ENCODE peak calls at places on chromosomes 5 and 9, in nine cellular contexts. N is neural crest cell; M is T1000; E is stimulated activated CD8-positive, alpha-beta memory T cell treated with anti-CD3 and anti-CD28 coated beads, Interleukin-15, amount 100 ng/mL, for 48 hours; G is body of pancreas; W is activated CD4-positive, CD25-positive, alpha-beta regulatory T cell treated with anti-CD3 and anti-CD28 coated beads, Interleukin-2, amount 50 U/mL, for 72 hours; Z is EL; S is GM23248; U is GM13977. B is an unnamed sample.

GRCh38 chr5:124700333-124700732 is 46.1 kb downstream of the ZNF608 start:
- DNase-seq in W (no peak), G (no peak), N (no peak), Z (no peak), U (no peak), M (no peak), E (no peak), S (no peak), B (no peak)

GRCh38 chr5:92749943-92750342 is 831.1 kb downstream of the NR2F1-AS1 start:
- DNase-seq in S (peak), W (no peak), U (no peak), M (no peak), E (no peak), Z (peak), N (no peak), G (no peak), B (no peak)

GRCh38 chr5:37975531-37975930 is 135.7 kb upstream of the GDNF start:
- DNase-seq in E (no peak), W (no peak), S (no peak), M (no peak), U (no peak), Z (peak), G (no peak), N (no peak), B (peak)

GRCh38 chr9:99660191-99660636 is 161.5 kb upstream of the NR4A3 start:
- DNase-seq in S (no peak), M (no peak), G (peak), N (no peak), W (no peak), Z (no peak), E (no peak), U (peak), B (no peak)

GRCh38 chr5:181052526-181052927 is 12.5 kb downstream of the BTNL9 start:
- DNase-seq in Z (no peak), E (no peak), G (no peak), S (peak), U (peak), M (no peak), W (no peak), N (no peak), B (no peak)

GRCh38 chr9:101977614-101978210 is 239.3 kb upstream of the GRIN3A start:
- DNase-seq in Z (peak), G (no peak), S (peak), E (no peak), M (no peak), N (no peak), W (no peak), U (no peak), B (peak)

GRCh38 chr9:120904061-120904998 is 22.3 kb downstream of the TRAF1 start:
- DNase-seq in E (no peak), G (peak), W (peak), N (no peak), Z (no peak), M (no peak), U (no peak), S (no peak), B (no peak)

GRCh38 chr5:180648658-180649296 is 623 bp downstream of the FLT4 start:
- DNase-seq in M (no peak), G (no peak), S (no peak), W (no peak), N (peak), U (peak), Z (no peak), E (no peak), B (no peak)

GRCh38 chr9:129669141-129669718 is 3.8 kb downstream of the PRRX2 start:
- DNase-seq in S (peak), N (no peak), G (no peak), W (no peak), U (no peak), E (no peak), M (peak), Z (peak), B (no peak)

B was measured in SK-N-MC.